ENCODE peak calls at places on chromosomes 4 and X, in seven cellular contexts. One of them, this sample, is unnamed.

GRCh38 chrX:69291111-69291510 is 125.9 kb upstream of the PJA1 start:
- DNase-seq in breast epithelium: no peak
- DNase-seq in NCI-H1092: no peak
- DNase-seq in effector memory CD8-positive, alpha-beta T cell: no peak
- DNase-seq in stimulated activated CD4-positive, alpha-beta T cell treated with anti-CD3 and anti-CD28 coated beads, TNF-alpha, amount 100 ng/mL, for 1 hour: no peak
- DNase-seq in activated CD4-positive, alpha-beta T cell treated with anti-CD3 and anti-CD28 coated beads for 36 hours: no peak
- DNase-seq in right atrium auricular region: no peak
- DNase-seq in this sample: no peak

GRCh38 chr4:142817442-142817841 is 28.7 kb downstream of the INPP4B start:
- DNase-seq in breast epithelium: no peak
- DNase-seq in NCI-H1092: no peak
- DNase-seq in effector memory CD8-positive, alpha-beta T cell: no peak
- DNase-seq in stimulated activated CD4-positive, alpha-beta T cell treated with anti-CD3 and anti-CD28 coated beads, TNF-alpha, amount 100 ng/mL, for 1 hour: no peak
- DNase-seq in activated CD4-positive, alpha-beta T cell treated with anti-CD3 and anti-CD28 coated beads for 36 hours: peak
- DNase-seq in right atrium auricular region: no peak
- DNase-seq in this sample: peak

GRCh38 chrX:69285881-69286545 is 120.8 kb upstream of the PJA1 start:
- DNase-seq in breast epithelium: peak
- DNase-seq in NCI-H1092: peak
- DNase-seq in effector memory CD8-positive, alpha-beta T cell: peak
- DNase-seq in stimulated activated CD4-positive, alpha-beta T cell treated with anti-CD3 and anti-CD28 coated beads, TNF-alpha, amount 100 ng/mL, for 1 hour: peak
- DNase-seq in activated CD4-positive, alpha-beta T cell treated with anti-CD3 and anti-CD28 coated beads for 36 hours: peak
- DNase-seq in right atrium auricular region: peak
- DNase-seq in this sample: peak

GRCh38 chr4:119118397-119118796 is 17.2 kb upstream of the MYOZ2 start:
- DNase-seq in breast epithelium: no peak
- DNase-seq in NCI-H1092: no peak
- DNase-seq in effector memory CD8-positive, alpha-beta T cell: no peak
- DNase-seq in stimulated activated CD4-positive, alpha-beta T cell treated with anti-CD3 and anti-CD28 coated beads, TNF-alpha, amount 100 ng/mL, for 1 hour: no peak
- DNase-seq in activated CD4-positive, alpha-beta T cell treated with anti-CD3 and anti-CD28 coated beads for 36 hours: no peak
- DNase-seq in right atrium auricular region: no peak
- DNase-seq in this sample: no peak

GRCh38 chrX:106286053-106286650 is 118.0 kb downstream of the PWWP3B start:
- DNase-seq in breast epithelium: no peak
- DNase-seq in NCI-H1092: no peak
- DNase-seq in effector memory CD8-positive, alpha-beta T cell: no peak
- DNase-seq in stimulated activated CD4-positive, alpha-beta T cell treated with anti-CD3 and anti-CD28 coated beads, TNF-alpha, amount 100 ng/mL, for 1 hour: no peak
- DNase-seq in activated CD4-positive, alpha-beta T cell treated with anti-CD3 and anti-CD28 coated beads for 36 hours: no peak
- DNase-seq in right atrium auricular region: no peak
- DNase-seq in this sample: no peak

GRCh38 chrX:53244610-53245009 is 19.6 kb upstream of the KDM5C start:
- DNase-seq in breast epithelium: no peak
- DNase-seq in NCI-H1092: no peak
- DNase-seq in effector memory CD8-positive, alpha-beta T cell: no peak
- DNase-seq in stimulated activated CD4-positive, alpha-beta T cell treated with anti-CD3 and anti-CD28 coated beads, TNF-alpha, amount 100 ng/mL, for 1 hour: no peak
- DNase-seq in activated CD4-positive, alpha-beta T cell treated with anti-CD3 and anti-CD28 coated beads for 36 hours: no peak
- DNase-seq in right atrium auricular region: no peak
- DNase-seq in this sample: no peak

GRCh38 chrX:124902953-124903352 is 416.7 kb upstream of the TEX13C start:
- DNase-seq in breast epithelium: no peak
- DNase-seq in NCI-H1092: no peak
- DNase-seq in effector memory CD8-positive, alpha-beta T cell: no peak
- DNase-seq in stimulated activated CD4-positive, alpha-beta T cell treated with anti-CD3 and anti-CD28 coated beads, TNF-alpha, amount 100 ng/mL, for 1 hour: no peak
- DNase-seq in activated CD4-positive, alpha-beta T cell treated with anti-CD3 and anti-CD28 coated beads for 36 hours: no peak
- DNase-seq in right atrium auricular region: no peak
- DNase-seq in this sample: peak

GRCh38 chrX:42437211-42437610 is 340.8 kb downstream of the PPP1R2C start:
- DNase-seq in breast epithelium: no peak
- DNase-seq in NCI-H1092: no peak
- DNase-seq in effector memory CD8-positive, alpha-beta T cell: no peak
- DNase-seq in stimulated activated CD4-positive, alpha-beta T cell treated with anti-CD3 and anti-CD28 coated beads, TNF-alpha, amount 100 ng/mL, for 1 hour: no peak
- DNase-seq in activated CD4-positive, alpha-beta T cell treated with anti-CD3 and anti-CD28 coated beads for 36 hours: no peak
- DNase-seq in right atrium auricular region: no peak
- DNase-seq in this sample: no peak

GRCh38 chr4:93788712-93789111 is 39.8 kb upstream of the ATOH1 start:
- DNase-seq in breast epithelium: no peak
- DNase-seq in NCI-H1092: no peak
- DNase-seq in effector memory CD8-positive, alpha-beta T cell: no peak
- DNase-seq in stimulated activated CD4-positive, alpha-beta T cell treated with anti-CD3 and anti-CD28 coated beads, TNF-alpha, amount 100 ng/mL, for 1 hour: no peak
- DNase-seq in activated CD4-positive, alpha-beta T cell treated with anti-CD3 and anti-CD28 coated beads for 36 hours: no peak
- DNase-seq in right atrium auricular region: no peak
- DNase-seq in this sample: no peak

GRCh38 chrX:121308276-121308805 is 260.9 kb downstream of the GLUD2 start:
- DNase-seq in breast epithelium: no peak
- DNase-seq in NCI-H1092: peak
- DNase-seq in effector memory CD8-positive, alpha-beta T cell: no peak
- DNase-seq in stimulated activated CD4-positive, alpha-beta T cell treated with anti-CD3 and anti-CD28 coated beads, TNF-alpha, amount 100 ng/mL, for 1 hour: no peak
- DNase-seq in activated CD4-positive, alpha-beta T cell treated with anti-CD3 and anti-CD28 coated beads for 36 hours: peak
- DNase-seq in right atrium auricular region: no peak
- DNase-seq in this sample: peak

GRCh38 chrX:153381684-153382532 is 19.2 kb downstream of the PNMA6E start:
- DNase-seq in breast epithelium: no peak
- DNase-seq in NCI-H1092: peak
- DNase-seq in effector memory CD8-positive, alpha-beta T cell: no peak
- DNase-seq in stimulated activated CD4-positive, alpha-beta T cell treated with anti-CD3 and anti-CD28 coated beads, TNF-alpha, amount 100 ng/mL, for 1 hour: no peak
- DNase-seq in activated CD4-positive, alpha-beta T cell treated with anti-CD3 and anti-CD28 coated beads for 36 hours: peak
- DNase-seq in right atrium auricular region: no peak
- DNase-seq in this sample: no peak

GRCh38 chrX:56986138-56986537 is 9.2 kb downstream of the SPIN3 start:
- DNase-seq in breast epithelium: no peak
- DNase-seq in NCI-H1092: no peak
- DNase-seq in effector memory CD8-positive, alpha-beta T cell: no peak
- DNase-seq in stimulated activated CD4-positive, alpha-beta T cell treated with anti-CD3 and anti-CD28 coated beads, TNF-alpha, amount 100 ng/mL, for 1 hour: no peak
- DNase-seq in activated CD4-positive, alpha-beta T cell treated with anti-CD3 and anti-CD28 coated beads for 36 hours: peak
- DNase-seq in right atrium auricular region: no peak
- DNase-seq in this sample: no peak

GRCh38 chr4:56976283-56976877 is 1.0 kb downstream of the NOA1 start:
- DNase-seq in breast epithelium: no peak
- DNase-seq in NCI-H1092: no peak
- DNase-seq in effector memory CD8-positive, alpha-beta T cell: no peak
- DNase-seq in stimulated activated CD4-positive, alpha-beta T cell treated with anti-CD3 and anti-CD28 coated beads, TNF-alpha, amount 100 ng/mL, for 1 hour: no peak
- DNase-seq in activated CD4-positive, alpha-beta T cell treated with anti-CD3 and anti-CD28 coated beads for 36 hours: peak
- DNase-seq in right atrium auricular region: no peak
- DNase-seq in this sample: no peak

GRCh38 chr4:122665148-122665547 is 44.3 kb upstream of the IL21 start:
- DNase-seq in breast epithelium: no peak
- DNase-seq in NCI-H1092: no peak
- DNase-seq in effector memory CD8-positive, alpha-beta T cell: no peak
- DNase-seq in stimulated activated CD4-positive, alpha-beta T cell treated with anti-CD3 and anti-CD28 coated beads, TNF-alpha, amount 100 ng/mL, for 1 hour: no peak
- DNase-seq in activated CD4-positive, alpha-beta T cell treated with anti-CD3 and anti-CD28 coated beads for 36 hours: no peak
- DNase-seq in right atrium auricular region: no peak
- DNase-seq in this sample: no peak

GRCh38 chr4:182560358-182560757 is 317.2 kb downstream of the TENM3 start:
- DNase-seq in breast epithelium: no peak
- DNase-seq in NCI-H1092: no peak
- DNase-seq in effector memory CD8-positive, alpha-beta T cell: no peak
- DNase-seq in stimulated activated CD4-positive, alpha-beta T cell treated with anti-CD3 and anti-CD28 coated beads, TNF-alpha, amount 100 ng/mL, for 1 hour: no peak
- DNase-seq in activated CD4-positive, alpha-beta T cell treated with anti-CD3 and anti-CD28 coated beads for 36 hours: no peak
- DNase-seq in right atrium auricular region: no peak
- DNase-seq in this sample: no peak

GRCh38 chrX:57044226-57044625 is 48.9 kb upstream of the SPIN3 start:
- DNase-seq in breast epithelium: no peak
- DNase-seq in NCI-H1092: no peak
- DNase-seq in effector memory CD8-positive, alpha-beta T cell: no peak
- DNase-seq in stimulated activated CD4-positive, alpha-beta T cell treated with anti-CD3 and anti-CD28 coated beads, TNF-alpha, amount 100 ng/mL, for 1 hour: no peak
- DNase-seq in activated CD4-positive, alpha-beta T cell treated with anti-CD3 and anti-CD28 coated beads for 36 hours: no peak
- DNase-seq in right atrium auricular region: no peak
- DNase-seq in this sample: no peak

GRCh38 chr4:47717173-47717572 is 120.7 kb downstream of the CORIN start:
- DNase-seq in breast epithelium: no peak
- DNase-seq in NCI-H1092: no peak
- DNase-seq in effector memory CD8-positive, alpha-beta T cell: no peak
- DNase-seq in stimulated activated CD4-positive, alpha-beta T cell treated with anti-CD3 and anti-CD28 coated beads, TNF-alpha, amount 100 ng/mL, for 1 hour: no peak
- DNase-seq in activated CD4-positive, alpha-beta T cell treated with anti-CD3 and anti-CD28 coated beads for 36 hours: no peak
- DNase-seq in right atrium auricular region: no peak
- DNase-seq in this sample: no peak

GRCh38 chr4:128107766-128108165 is 46.7 kb downstream of the LARP1B start:
- DNase-seq in breast epithelium: no peak
- DNase-seq in NCI-H1092: no peak
- DNase-seq in effector memory CD8-positive, alpha-beta T cell: no peak
- DNase-seq in stimulated activated CD4-positive, alpha-beta T cell treated with anti-CD3 and anti-CD28 coated beads, TNF-alpha, amount 100 ng/mL, for 1 hour: no peak
- DNase-seq in activated CD4-positive, alpha-beta T cell treated with anti-CD3 and anti-CD28 coated beads for 36 hours: no peak
- DNase-seq in right atrium auricular region: no peak
- DNase-seq in this sample: no peak

GRCh38 chr4:90071289-90072235 is 55.6 kb upstream of the CCSER1 start:
- DNase-seq in breast epithelium: no peak
- DNase-seq in NCI-H1092: no peak
- DNase-seq in effector memory CD8-positive, alpha-beta T cell: no peak
- DNase-seq in stimulated activated CD4-positive, alpha-beta T cell treated with anti-CD3 and anti-CD28 coated beads, TNF-alpha, amount 100 ng/mL, for 1 hour: no peak
- DNase-seq in activated CD4-positive, alpha-beta T cell treated with anti-CD3 and anti-CD28 coated beads for 36 hours: no peak
- DNase-seq in right atrium auricular region: no peak
- DNase-seq in this sample: no peak

GRCh38 chr4:77798385-77798784 is 20.8 kb downstream of the CNOT6L start:
- DNase-seq in breast epithelium: no peak
- DNase-seq in NCI-H1092: no peak
- DNase-seq in effector memory CD8-positive, alpha-beta T cell: no peak
- DNase-seq in stimulated activated CD4-positive, alpha-beta T cell treated with anti-CD3 and anti-CD28 coated beads, TNF-alpha, amount 100 ng/mL, for 1 hour: no peak
- DNase-seq in activated CD4-positive, alpha-beta T cell treated with anti-CD3 and anti-CD28 coated beads for 36 hours: no peak
- DNase-seq in right atrium auricular region: no peak
- DNase-seq in this sample: no peak

GRCh38 chrX:103310592-103311400 is at the start of gene BEX2:
- DNase-seq in breast epithelium: peak
- DNase-seq in NCI-H1092: peak
- DNase-seq in effector memory CD8-positive, alpha-beta T cell: peak
- DNase-seq in stimulated activated CD4-positive, alpha-beta T cell treated with anti-CD3 and anti-CD28 coated beads, TNF-alpha, amount 100 ng/mL, for 1 hour: peak
- DNase-seq in activated CD4-positive, alpha-beta T cell treated with anti-CD3 and anti-CD28 coated beads for 36 hours: peak
- DNase-seq in right atrium auricular region: no peak
- DNase-seq in this sample: peak

GRCh38 chrX:46628406-46629371 is 55.1 kb downstream of the CHST7 start:
- DNase-seq in breast epithelium: no peak
- DNase-seq in NCI-H1092: no peak
- DNase-seq in effector memory CD8-positive, alpha-beta T cell: no peak
- DNase-seq in stimulated activated CD4-positive, alpha-beta T cell treated with anti-CD3 and anti-CD28 coated beads, TNF-alpha, amount 100 ng/mL, for 1 hour: no peak
- DNase-seq in activated CD4-positive, alpha-beta T cell treated with anti-CD3 and anti-CD28 coated beads for 36 hours: peak
- DNase-seq in right atrium auricular region: peak
- DNase-seq in this sample: no peak

GRCh38 chr4:184145596-184145995 is 72.1 kb downstream of the ENPP6 start:
- DNase-seq in breast epithelium: no peak
- DNase-seq in NCI-H1092: no peak
- DNase-seq in effector memory CD8-positive, alpha-beta T cell: no peak
- DNase-seq in stimulated activated CD4-positive, alpha-beta T cell treated with anti-CD3 and anti-CD28 coated beads, TNF-alpha, amount 100 ng/mL, for 1 hour: no peak
- DNase-seq in activated CD4-positive, alpha-beta T cell treated with anti-CD3 and anti-CD28 coated beads for 36 hours: no peak
- DNase-seq in right atrium auricular region: no peak
- DNase-seq in this sample: no peak

GRCh38 chr4:103032575-103032974 is 13.1 kb upstream of the SLC9B1 start:
- DNase-seq in breast epithelium: no peak
- DNase-seq in NCI-H1092: no peak
- DNase-seq in effector memory CD8-positive, alpha-beta T cell: no peak
- DNase-seq in stimulated activated CD4-positive, alpha-beta T cell treated with anti-CD3 and anti-CD28 coated beads, TNF-alpha, amount 100 ng/mL, for 1 hour: no peak
- DNase-seq in activated CD4-positive, alpha-beta T cell treated with anti-CD3 and anti-CD28 coated beads for 36 hours: peak
- DNase-seq in right atrium auricular region: no peak
- DNase-seq in this sample: no peak

GRCh38 chr4:7852568-7853185 is 87.0 kb downstream of the AFAP1 start:
- DNase-seq in breast epithelium: no peak
- DNase-seq in NCI-H1092: no peak
- DNase-seq in effector memory CD8-positive, alpha-beta T cell: no peak
- DNase-seq in stimulated activated CD4-positive, alpha-beta T cell treated with anti-CD3 and anti-CD28 coated beads, TNF-alpha, amount 100 ng/mL, for 1 hour: no peak
- DNase-seq in activated CD4-positive, alpha-beta T cell treated with anti-CD3 and anti-CD28 coated beads for 36 hours: peak
- DNase-seq in right atrium auricular region: no peak
- DNase-seq in this sample: no peak

GRCh38 chrX:2387614-2388239 is 113.0 kb downstream of the DHRSX start:
- DNase-seq in breast epithelium: no peak
- DNase-seq in NCI-H1092: no peak
- DNase-seq in effector memory CD8-positive, alpha-beta T cell: no peak
- DNase-seq in stimulated activated CD4-positive, alpha-beta T cell treated with anti-CD3 and anti-CD28 coated beads, TNF-alpha, amount 100 ng/mL, for 1 hour: no peak
- DNase-seq in activated CD4-positive, alpha-beta T cell treated with anti-CD3 and anti-CD28 coated beads for 36 hours: no peak
- DNase-seq in right atrium auricular region: no peak
- DNase-seq in this sample: no peak

GRCh38 chr4:125315571-125316390 is 1.0 kb downstream of the FAT4 start:
- DNase-seq in breast epithelium: no peak
- DNase-seq in NCI-H1092: peak
- DNase-seq in effector memory CD8-positive, alpha-beta T cell: no peak
- DNase-seq in stimulated activated CD4-positive, alpha-beta T cell treated with anti-CD3 and anti-CD28 coated beads, TNF-alpha, amount 100 ng/mL, for 1 hour: no peak
- DNase-seq in activated CD4-positive, alpha-beta T cell treated with anti-CD3 and anti-CD28 coated beads for 36 hours: peak
- DNase-seq in right atrium auricular region: no peak
- DNase-seq in this sample: peak

GRCh38 chr4:76430519-76431388 is 4.3 kb upstream of the SHROOM3 start:
- DNase-seq in breast epithelium: no peak
- DNase-seq in NCI-H1092: peak
- DNase-seq in effector memory CD8-positive, alpha-beta T cell: no peak
- DNase-seq in stimulated activated CD4-positive, alpha-beta T cell treated with anti-CD3 and anti-CD28 coated beads, TNF-alpha, amount 100 ng/mL, for 1 hour: no peak
- DNase-seq in activated CD4-positive, alpha-beta T cell treated with anti-CD3 and anti-CD28 coated beads for 36 hours: peak
- DNase-seq in right atrium auricular region: no peak
- DNase-seq in this sample: no peak

GRCh38 chr4:6955261-6955911 is 45.8 kb downstream of the TBC1D14 start:
- DNase-seq in breast epithelium: peak
- DNase-seq in NCI-H1092: no peak
- DNase-seq in effector memory CD8-positive, alpha-beta T cell: no peak
- DNase-seq in stimulated activated CD4-positive, alpha-beta T cell treated with anti-CD3 and anti-CD28 coated beads, TNF-alpha, amount 100 ng/mL, for 1 hour: no peak
- DNase-seq in activated CD4-positive, alpha-beta T cell treated with anti-CD3 and anti-CD28 coated beads for 36 hours: no peak
- DNase-seq in right atrium auricular region: no peak
- DNase-seq in this sample: no peak

GRCh38 chr4:25867781-25868180 is 5.0 kb upstream of the SEL1L3 start:
- DNase-seq in breast epithelium: no peak
- DNase-seq in NCI-H1092: no peak
- DNase-seq in effector memory CD8-positive, alpha-beta T cell: no peak
- DNase-seq in stimulated activated CD4-positive, alpha-beta T cell treated with anti-CD3 and anti-CD28 coated beads, TNF-alpha, amount 100 ng/mL, for 1 hour: no peak
- DNase-seq in activated CD4-positive, alpha-beta T cell treated with anti-CD3 and anti-CD28 coated beads for 36 hours: no peak
- DNase-seq in right atrium auricular region: no peak
- DNase-seq in this sample: no peak